ENCODE peak calls at places on chromosomes 11 and 22, in six cellular contexts. C is BE2C, M is uterus, Y is ovary, Z is endothelial cell of umbilical vein, R is sigmoid colon. K is an unnamed sample. For H3K27me3, the result is how much of the 10 kb centered on the place peaks cover.

GRCh38 chr22:19070397-19071169 is 51.6 kb downstream of the DGCR2 start:
- DNase-seq in C (no peak), M (no peak), Y (no peak), Z (no peak), R (peak), K (no peak)

GRCh38 chr11:122656631-122657101 is 1.1 kb downstream of the UBASH3B start:
- DNase-seq in C (no peak), M (no peak), Y (no peak), Z (peak), R (peak), K (peak)

GRCh38 chr11:12024314-12024926 is 16.0 kb upstream of the DKK3 start:
- DNase-seq in C (no peak), M (no peak), Y (no peak), Z (no peak), R (no peak), K (no peak)

GRCh38 chr22:47073101-47073500 is 310.7 kb downstream of the TBC1D22A start:
- DNase-seq in C (no peak), M (no peak), Y (no peak), Z (no peak), R (no peak), K (no peak)

GRCh38 chr11:66882540-66882939 is 25.7 kb downstream of the LRFN4 start:
- DNase-seq in C (no peak), M (no peak), Y (peak), Z (no peak), R (no peak), K (no peak)

GRCh38 chr11:119493712-119494111 is 70.7 kb upstream of the THY1 start:
- DNase-seq in C (no peak), M (no peak), Y (no peak), Z (peak), R (no peak), K (no peak)

GRCh38 chr22:43262990-43263644 is 76.2 kb upstream of the TTLL12 start:
- DNase-seq in C (peak), M (no peak), Y (no peak), Z (no peak), R (no peak), K (no peak)

GRCh38 chr11:43947003-43947500 is 4.6 kb downstream of the C11orf96 start:
- DNase-seq in C (peak), M (peak), Y (no peak), Z (no peak), R (no peak), K (no peak)

GRCh38 chr11:19919050-19919561 is 206.5 kb downstream of the NAV2 start:
- DNase-seq in C (no peak), M (peak), Y (no peak), Z (peak), R (peak), K (no peak)

GRCh38 chr11:78557236-78557635 is 17.4 kb downstream of the NARS2 start:
- DNase-seq in C (no peak), M (no peak), Y (no peak), Z (no peak), R (no peak), K (no peak)
- TF ChIP-seq CTCF in C (no peak), M (no peak), Y (no peak), Z (no peak), R (no peak), K (no peak)

GRCh38 chr22:41917906-41918791 is 3.3 kb upstream of the SHISA8 start:
- DNase-seq in C (peak), M (no peak), Y (no peak), Z (peak), R (no peak), K (peak)
- H3K27me3 ChIP-seq in C (half or more), M (under half), Y (under half), Z (under half), R (under half), K (under half)

GRCh38 chr22:30386960-30387848 is at the start of gene RNF215:
- DNase-seq in C (peak), M (peak), Y (peak), Z (peak), R (peak), K (peak)
- TF ChIP-seq CTCF in C (peak), M (peak), Y (peak), Z (peak), R (peak), K (peak)

DNA sequence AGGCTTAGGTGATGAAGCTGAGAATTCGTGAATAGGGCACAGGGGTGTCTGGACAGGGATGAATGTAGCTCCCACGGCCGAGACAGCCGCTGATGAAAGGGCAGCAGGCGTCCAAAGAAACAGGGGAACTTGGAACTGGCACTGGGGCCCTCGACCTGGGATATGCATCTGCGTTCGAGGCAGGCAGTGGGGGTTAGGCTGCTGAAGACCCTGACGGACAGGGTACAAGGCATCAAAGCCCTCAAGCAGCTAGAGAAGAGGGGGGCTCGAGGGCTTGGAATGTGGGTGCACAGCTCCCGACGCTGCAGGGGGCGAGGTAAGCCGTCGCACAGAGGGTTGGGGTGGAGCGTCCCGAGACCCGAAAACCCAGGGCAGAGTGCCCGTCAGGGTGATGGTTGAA is 6.9 kb upstream of the SYT8 start:
- DNase-seq in C (no peak), M (no peak), Y (no peak), Z (no peak), R (no peak), K (no peak)
- H3K27me3 ChIP-seq in C (under half), M (under half), Y (under half), Z (under half), R (under half), K (under half)

GRCh38 chr11:42407379-42407778 is 904.4 kb upstream of the API5 start:
- DNase-seq in C (peak), M (no peak), Y (no peak), Z (peak), R (no peak), K (no peak)
- TF ChIP-seq CTCF in C (peak), M (no peak), Y (no peak), Z (peak), R (no peak), K (no peak)

GRCh38 chr22:39242809-39243442 is 1.9 kb downstream of the PDGFB start:
- DNase-seq in C (no peak), M (no peak), Y (no peak), Z (no peak), R (no peak), K (no peak)

GRCh38 chr22:39242389-39242808 is 2.4 kb downstream of the PDGFB start:
- DNase-seq in C (no peak), M (no peak), Y (no peak), Z (no peak), R (no peak), K (no peak)

GRCh38 chr22:39244496-39245129 is at the start of gene PDGFB:
- DNase-seq in C (no peak), M (no peak), Y (no peak), Z (peak), R (no peak), K (no peak)

GRCh38 chr22:39244073-39244495 is 698 bp downstream of the PDGFB start:
- DNase-seq in C (no peak), M (no peak), Y (no peak), Z (no peak), R (no peak), K (no peak)

GRCh38 chr22:39243443-39244072 is 1.2 kb downstream of the PDGFB start:
- DNase-seq in C (no peak), M (no peak), Y (no peak), Z (no peak), R (no peak), K (no peak)
- H3K27me3 ChIP-seq in C (half or more), M (under half), Y (under half), Z (under half), R (under half), K (under half)

GRCh38 chr22:21016644-21017420 is 1.9 kb downstream of the P2RX6 start:
- DNase-seq in C (no peak), M (no peak), Y (no peak), Z (no peak), R (no peak), K (peak)

GRCh38 chr22:21018314-21018713 is 3.3 kb downstream of the P2RX6 start:
- DNase-seq in C (no peak), M (no peak), Y (no peak), Z (no peak), R (no peak), K (no peak)

GRCh38 chr22:21022507-21022906 is 7.5 kb downstream of the P2RX6 start:
- DNase-seq in C (no peak), M (no peak), Y (no peak), Z (no peak), R (no peak), K (no peak)

GRCh38 chr22:21022955-21023614 is 8.1 kb downstream of the P2RX6 start:
- DNase-seq in C (peak), M (no peak), Y (no peak), Z (no peak), R (no peak), K (no peak)

DNA sequence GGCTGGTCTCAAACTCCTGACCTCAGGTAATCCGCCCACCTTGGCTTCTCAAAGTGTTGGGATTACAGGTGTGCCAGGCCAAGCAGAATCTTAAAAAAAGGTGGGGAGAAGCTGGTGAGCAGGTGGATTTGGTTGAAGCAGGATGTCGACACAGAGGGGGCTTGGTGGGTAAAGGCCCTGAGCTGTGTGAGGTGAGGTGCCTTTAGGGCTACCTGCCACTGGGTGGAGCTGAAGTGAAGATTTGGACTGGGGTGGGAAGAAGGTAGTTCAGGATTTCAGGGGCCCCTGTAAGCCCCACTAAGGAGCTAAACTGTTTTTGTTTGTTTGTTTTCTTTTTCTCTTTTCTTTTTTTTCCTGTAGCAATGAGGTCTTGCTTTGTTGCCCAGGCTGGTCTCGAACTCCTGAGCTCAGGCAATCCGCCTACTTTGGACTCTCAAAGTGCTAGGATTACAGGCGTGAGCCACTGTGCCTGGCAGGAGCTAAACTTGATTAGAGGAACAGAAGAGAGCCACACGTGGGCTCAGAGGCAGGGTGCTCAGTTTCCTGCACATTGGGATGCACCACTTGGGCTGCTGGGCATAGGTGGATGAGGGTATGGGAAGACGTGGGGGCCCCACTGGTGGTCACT is 6.0 kb downstream of the P2RX6 start:
- DNase-seq in C (peak), M (no peak), Y (no peak), Z (no peak), R (no peak), K (no peak)
- TF ChIP-seq CTCF in C (peak), M (no peak), Y (no peak), Z (peak), R (no peak), K (peak)

GRCh38 chr22:44424867-44425351 is 73.1 kb downstream of the RTL6 start:
- DNase-seq in C (no peak), M (no peak), Y (no peak), Z (no peak), R (peak), K (no peak)

GRCh38 chr22:44423556-44423955 is 74.5 kb downstream of the RTL6 start:
- DNase-seq in C (no peak), M (no peak), Y (no peak), Z (no peak), R (peak), K (no peak)

GRCh38 chr22:44424131-44424711 is 73.8 kb downstream of the RTL6 start:
- DNase-seq in C (no peak), M (no peak), Y (no peak), Z (no peak), R (peak), K (no peak)

GRCh38 chr22:44425356-44425755 is 72.7 kb downstream of the RTL6 start:
- DNase-seq in C (no peak), M (no peak), Y (no peak), Z (no peak), R (peak), K (no peak)

GRCh38 chr22:44422742-44423370 is 75.2 kb downstream of the RTL6 start:
- DNase-seq in C (no peak), M (no peak), Y (no peak), Z (no peak), R (peak), K (no peak)
- H3K27me3 ChIP-seq in C (under half), M (under half), Y (under half), Z (under half), R (under half), K (under half)

DNA sequence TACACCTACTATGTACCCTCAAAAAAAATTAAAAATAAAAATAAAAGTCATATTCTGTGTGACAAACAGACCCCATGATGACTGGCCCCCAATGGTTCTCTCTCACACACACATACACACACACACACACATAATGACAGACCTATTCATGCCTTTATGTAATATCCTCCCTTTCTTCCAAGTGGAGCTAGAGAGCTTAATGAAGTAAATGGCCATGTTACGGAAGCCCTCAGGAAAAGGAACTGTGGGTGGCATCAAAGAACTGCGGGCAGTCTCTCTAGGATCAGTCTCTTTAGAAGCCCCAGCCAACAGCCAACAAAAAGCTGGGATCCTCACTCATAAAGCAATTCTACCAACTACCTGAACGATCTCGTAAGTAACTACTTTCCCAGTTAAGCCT is 125.5 kb downstream of the SIK3 start:
- DNase-seq in C (no peak), M (no peak), Y (no peak), Z (no peak), R (no peak), K (no peak)
- TF ChIP-seq CTCF in C (no peak), M (no peak), Y (no peak), Z (no peak), R (no peak), K (no peak)

GRCh38 chr11:37718431-37718999 is 1120.5 kb upstream of the RAG2 start:
- DNase-seq in C (no peak), M (no peak), Y (no peak), Z (no peak), R (no peak), K (no peak)
- H3K27me3 ChIP-seq in C (under half), M (under half), Y (under half), Z (under half), R (under half), K (under half)